ENCODE peak calls at places on chromosome 11, in four cellular contexts. One of them, this sample, is unnamed.

GRCh38 chr11:110947100-110947499 is 234.9 kb upstream of the ARHGAP20 start:
- DNase-seq in mucosa of gallbladder: no peak
- DNase-seq in progenitor cell of endocrine pancreas: no peak
- DNase-seq in central memory CD4-positive, alpha-beta T cell: no peak
- DNase-seq in this sample: no peak

GRCh38 chr11:69213964-69214363 is 58.2 kb downstream of the SMIM38 start:
- DNase-seq in progenitor cell of endocrine pancreas: peak; percentile 4
- DNase-seq in mucosa of gallbladder: no peak
- DNase-seq in central memory CD4-positive, alpha-beta T cell: no peak
- DNase-seq in this sample: peak; percentile 16

GRCh38 chr11:57368106-57368826 is 12.7 kb downstream of the PRG3 start:
- DNase-seq in progenitor cell of endocrine pancreas: no peak
- DNase-seq in mucosa of gallbladder: no peak
- DNase-seq in central memory CD4-positive, alpha-beta T cell: no peak
- DNase-seq in this sample: no peak

GRCh38 chr11:73198677-73199076 is 19.4 kb upstream of the P2RY2 start:
- DNase-seq in mucosa of gallbladder: no peak
- DNase-seq in central memory CD4-positive, alpha-beta T cell: no peak
- DNase-seq in progenitor cell of endocrine pancreas: no peak
- DNase-seq in this sample: no peak

GRCh38 chr11:18706330-18707243 is 8.0 kb downstream of the TMEM86A start:
- DNase-seq in central memory CD4-positive, alpha-beta T cell: peak; percentile 55
- DNase-seq in mucosa of gallbladder: peak; percentile 68
- DNase-seq in progenitor cell of endocrine pancreas: no peak
- DNase-seq in this sample: no peak

GRCh38 chr11:2698386-2699184 is 1.2 kb downstream of the KCNQ1OT1 start:
- DNase-seq in central memory CD4-positive, alpha-beta T cell: no peak
- DNase-seq in progenitor cell of endocrine pancreas: no peak
- DNase-seq in mucosa of gallbladder: no peak
- DNase-seq in this sample: no peak

GRCh38 chr11:60797846-60798630 is 12.9 kb downstream of the MS4A10 start:
- DNase-seq in mucosa of gallbladder: no peak
- DNase-seq in central memory CD4-positive, alpha-beta T cell: no peak
- DNase-seq in progenitor cell of endocrine pancreas: no peak
- DNase-seq in this sample: no peak

GRCh38 chr11:69073445-69073844 is 24.7 kb downstream of the TPCN2 start:
- DNase-seq in central memory CD4-positive, alpha-beta T cell: no peak
- DNase-seq in progenitor cell of endocrine pancreas: no peak
- DNase-seq in mucosa of gallbladder: no peak
- DNase-seq in this sample: no peak

GRCh38 chr11:111162306-111162705 is 83.2 kb upstream of the POU2AF2 start:
- DNase-seq in central memory CD4-positive, alpha-beta T cell: no peak
- DNase-seq in mucosa of gallbladder: no peak
- DNase-seq in progenitor cell of endocrine pancreas: no peak
- DNase-seq in this sample: no peak

GRCh38 chr11:36365937-36366336 is 69.8 kb downstream of the PRR5L start:
- DNase-seq in mucosa of gallbladder: no peak
- DNase-seq in progenitor cell of endocrine pancreas: no peak
- DNase-seq in central memory CD4-positive, alpha-beta T cell: no peak
- DNase-seq in this sample: no peak

GRCh38 chr11:31882951-31883392 is 71.8 kb upstream of the PAX6 start:
- DNase-seq in mucosa of gallbladder: no peak
- DNase-seq in central memory CD4-positive, alpha-beta T cell: no peak
- DNase-seq in progenitor cell of endocrine pancreas: no peak
- DNase-seq in this sample: peak; percentile 66

GRCh38 chr11:12871251-12871650 is 137.9 kb upstream of the RASSF10 start:
- DNase-seq in mucosa of gallbladder: no peak
- DNase-seq in progenitor cell of endocrine pancreas: no peak
- DNase-seq in central memory CD4-positive, alpha-beta T cell: no peak
- DNase-seq in this sample: no peak

GRCh38 chr11:85379066-85379465 is 248.1 kb downstream of the DLG2 start:
- DNase-seq in mucosa of gallbladder: no peak
- DNase-seq in progenitor cell of endocrine pancreas: no peak
- DNase-seq in central memory CD4-positive, alpha-beta T cell: no peak
- DNase-seq in this sample: no peak

GRCh38 chr11:12293486-12293885 is 83.9 kb upstream of the PARVA start:
- DNase-seq in progenitor cell of endocrine pancreas: no peak
- DNase-seq in central memory CD4-positive, alpha-beta T cell: no peak
- DNase-seq in mucosa of gallbladder: no peak
- DNase-seq in this sample: no peak

GRCh38 chr11:285894-286220 is 3.1 kb upstream of the PGGHG start:
- DNase-seq in progenitor cell of endocrine pancreas: no peak
- DNase-seq in mucosa of gallbladder: no peak
- DNase-seq in central memory CD4-positive, alpha-beta T cell: no peak
- DNase-seq in this sample: no peak

GRCh38 chr11:15836801-15837200 is 519.5 kb downstream of the SOX6 start:
- DNase-seq in central memory CD4-positive, alpha-beta T cell: no peak
- DNase-seq in progenitor cell of endocrine pancreas: no peak
- DNase-seq in mucosa of gallbladder: no peak
- DNase-seq in this sample: no peak